ENCODE peak calls at places on chromosome 13, in eight cellular contexts. D is cardiac muscle cell, S is uterus, U is tibial nerve, F is heart left ventricle, G is HCT116, M is endodermal cell, Q is A549. X is an unnamed sample. For H3K4me1, the result is how much of the 10 kb centered on the place peaks cover.

GRCh38 chr13:80030491-80030890 is 310.4 kb downstream of the SPRY2 start:
- DNase-seq in G (peak), Q (no peak), M (peak), D (no peak), S (no peak), F (peak), U (no peak), X (no peak)

GRCh38 chr13:66656050-66656449 is 574.1 kb downstream of the PCDH9 start:
- DNase-seq in U (no peak), Q (no peak), G (no peak), F (no peak), D (peak), M (no peak), S (no peak), X (no peak)

GRCh38 chr13:85316501-85316900 is 482.7 kb downstream of the SLITRK6 start:
- DNase-seq in M (no peak), D (no peak), S (no peak), F (no peak), G (no peak), Q (no peak), U (no peak), X (no peak)

GRCh38 chr13:77827350-77827749 is 91.3 kb downstream of the EDNRB start:
- DNase-seq in Q (no peak), S (no peak), M (no peak), F (no peak), U (peak), D (no peak), G (no peak), X (no peak)

GRCh38 chr13:97028441-97029299 is 34.4 kb upstream of the OXGR1 start:
- DNase-seq in M (peak), F (peak), S (peak), Q (peak), U (peak), D (peak), G (peak), X (peak)

GRCh38 chr13:25046274-25046984 is 49.5 kb upstream of the PABPC3 start:
- DNase-seq in Q (no peak), G (no peak), M (peak), D (peak), F (no peak), S (no peak), U (no peak), X (no peak)

GRCh38 chr13:87792878-87793277 is 121.7 kb downstream of the SLITRK5 start:
- DNase-seq in Q (no peak), M (peak), S (no peak), D (no peak), G (no peak), U (no peak), F (no peak), X (no peak)

GRCh38 chr13:44050450-44051063 is 170.9 kb downstream of the LACC1 start:
- DNase-seq in S (no peak), D (peak), M (no peak), G (peak), U (peak), F (no peak), Q (no peak), X (no peak)

GRCh38 chr13:40794414-40795368 is 5.3 kb downstream of the SLC25A15 start:
- DNase-seq in U (no peak), Q (no peak), D (no peak), G (no peak), S (no peak), F (no peak), M (no peak), X (no peak)

GRCh38 chr13:25625361-25625760 is 253.6 kb downstream of the ATP8A2 start:
- DNase-seq in Q (no peak), G (no peak), S (no peak), F (no peak), M (no peak), D (no peak), U (no peak), X (no peak)

GRCh38 chr13:100753391-100753790 is 78.8 kb upstream of the TMTC4 start:
- DNase-seq in M (no peak), F (no peak), G (no peak), S (no peak), Q (no peak), D (no peak), U (no peak), X (no peak)

GRCh38 chr13:110044521-110045200 is 258.3 kb upstream of the IRS2 start:
- DNase-seq in U (no peak), D (no peak), G (no peak), F (no peak), S (no peak), Q (no peak), M (peak), X (no peak)

GRCh38 chr13:49683489-49683888 is 7.8 kb downstream of the EBPL start:
- DNase-seq in D (no peak), F (no peak), M (no peak), G (no peak), U (no peak), Q (no peak), S (no peak), X (no peak)

GRCh38 chr13:49678172-49678914 is 12.9 kb downstream of the EBPL start:
- DNase-seq in F (no peak), U (no peak), G (no peak), M (no peak), S (no peak), D (no peak), Q (no peak), X (no peak)

GRCh38 chr13:49681837-49682236 is 9.4 kb downstream of the EBPL start:
- DNase-seq in F (no peak), D (no peak), Q (no peak), M (peak), S (no peak), U (no peak), G (no peak), X (no peak)

GRCh38 chr13:49676581-49677298 is 14.5 kb downstream of the EBPL start:
- DNase-seq in G (no peak), F (no peak), Q (no peak), D (no peak), U (no peak), M (no peak), S (no peak), X (no peak)

DNA sequence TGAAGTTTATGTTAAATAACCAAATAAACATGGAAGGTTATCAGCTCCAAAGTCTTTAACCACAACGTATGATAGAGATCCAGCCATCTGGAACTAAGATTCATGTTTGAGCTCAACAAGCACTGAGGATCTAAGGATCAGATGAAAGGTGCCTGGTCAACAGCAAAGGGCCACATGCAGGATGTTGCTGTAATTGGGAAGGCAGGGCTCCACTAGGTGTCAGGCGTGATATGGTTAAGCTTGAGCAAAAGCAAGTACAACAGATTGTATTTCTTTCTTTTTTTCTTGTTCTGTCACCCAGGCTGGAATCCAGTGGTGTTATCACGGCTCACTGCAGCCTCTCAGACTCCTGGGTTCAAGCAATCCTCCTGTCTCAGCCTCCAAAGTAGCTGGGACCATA is 12.0 kb downstream of the EBPL start:
- DNase-seq in F (no peak), D (no peak), S (no peak), Q (no peak), M (peak), U (peak), G (no peak), X (no peak)
- TF ChIP-seq CTCF in F (no peak), D (peak), S (no peak), Q (peak), M (no peak), U (no peak), G (no peak), X (peak)

GRCh38 chr13:23946067-23946466 is 48.8 kb upstream of the C1QTNF9B start:
- DNase-seq in U (no peak), F (no peak), D (no peak), S (no peak), M (no peak), G (no peak), Q (no peak), X (no peak)
- H3K4me3 ChIP-seq in U (no peak), F (no peak), D (no peak), S (no peak), M (no peak), G (no peak), Q (no peak), X (no peak)

GRCh38 chr13:50153401-50153800 is 138.2 kb downstream of the KCNRG start:
- DNase-seq in D (no peak), G (no peak), U (no peak), Q (no peak), F (no peak), M (no peak), S (no peak), X (no peak)

GRCh38 chr13:50152655-50153309 is 137.5 kb downstream of the KCNRG start:
- DNase-seq in D (no peak), M (no peak), F (no peak), G (no peak), U (no peak), Q (no peak), S (no peak), X (no peak)

GRCh38 chr13:50152224-50152623 is 137.0 kb downstream of the KCNRG start:
- DNase-seq in G (no peak), S (no peak), U (no peak), Q (no peak), D (no peak), M (no peak), F (no peak), X (no peak)

GRCh38 chr13:50154697-50155096 is 139.5 kb downstream of the KCNRG start:
- DNase-seq in S (no peak), D (no peak), G (no peak), Q (no peak), F (no peak), M (no peak), U (no peak), X (no peak)

GRCh38 chr13:50153888-50154287 is 138.6 kb downstream of the KCNRG start:
- DNase-seq in F (no peak), M (no peak), S (no peak), U (no peak), Q (no peak), G (no peak), D (no peak), X (no peak)
- H3K4me1 ChIP-seq in F (under half), M (under half), S (under half), U (under half), Q (under half), G (under half), D (under half), X (under half)

GRCh38 chr13:113275387-113275786 is 21.7 kb upstream of the LAMP1 start:
- DNase-seq in S (no peak), F (no peak), G (peak), U (no peak), D (peak), Q (peak), M (peak), X (peak)
- TF ChIP-seq CTCF in S (peak), F (no peak), G (peak), U (peak), D (peak), Q (peak), M (peak), X (peak)